ENCODE peak calls at places on chromosomes 5 and 9, in eight cellular contexts. One of them, this sample, is unnamed.

GRCh38 chr9:7536310-7536939 is 263.2 kb downstream of the DMAC1 start:
- DNase-seq in GM13977: peak; percentile 26
- DNase-seq in NCI-H2029 treated with DMSO at 0.1 percent for 48 hours: peak; percentile 2
- DNase-seq in fibroblast of mammary gland: peak; percentile 66
- DNase-seq in kidney tubule cell: peak; percentile 55
- DNase-seq in A172: peak; percentile 26
- DNase-seq in NCI-H1930: peak; percentile 41
- DNase-seq in CD8-positive, alpha-beta T cell: no peak
- DNase-seq in this sample: no peak

GRCh38 chr5:83077662-83078261 is 415 bp downstream of the XRCC4 start:
- DNase-seq in CD8-positive, alpha-beta T cell: peak; percentile 51
- DNase-seq in A172: no peak
- DNase-seq in GM13977: no peak
- DNase-seq in NCI-H2029 treated with DMSO at 0.1 percent for 48 hours: no peak
- DNase-seq in NCI-H1930: no peak
- DNase-seq in fibroblast of mammary gland: peak; percentile 43
- DNase-seq in kidney tubule cell: no peak
- DNase-seq in this sample: no peak

GRCh38 chr5:36875051-36875788 is 1.3 kb upstream of the NIPBL start:
- DNase-seq in NCI-H1930: peak; percentile 53
- DNase-seq in CD8-positive, alpha-beta T cell: peak; percentile 62
- DNase-seq in NCI-H2029 treated with DMSO at 0.1 percent for 48 hours: peak; percentile 20
- DNase-seq in A172: peak; percentile 41
- DNase-seq in kidney tubule cell: peak; percentile 62
- DNase-seq in fibroblast of mammary gland: peak; percentile 46
- DNase-seq in GM13977: peak; percentile 32
- DNase-seq in this sample: no peak

GRCh38 chr9:8858250-8859161 is 1058.9 kb upstream of the DMAC1 start:
- DNase-seq in NCI-H2029 treated with DMSO at 0.1 percent for 48 hours: no peak
- DNase-seq in A172: no peak
- DNase-seq in GM13977: no peak
- DNase-seq in CD8-positive, alpha-beta T cell: no peak
- DNase-seq in NCI-H1930: no peak
- DNase-seq in kidney tubule cell: no peak
- DNase-seq in fibroblast of mammary gland: no peak
- DNase-seq in this sample: no peak

GRCh38 chr5:10452768-10453331 is 11.2 kb downstream of the ROPN1L start:
- DNase-seq in kidney tubule cell: peak; percentile 90
- DNase-seq in fibroblast of mammary gland: peak; percentile 93
- DNase-seq in A172: peak; percentile 85
- DNase-seq in NCI-H1930: peak; percentile 59
- DNase-seq in NCI-H2029 treated with DMSO at 0.1 percent for 48 hours: peak; percentile 24
- DNase-seq in CD8-positive, alpha-beta T cell: no peak
- DNase-seq in GM13977: peak; percentile 83
- DNase-seq in this sample: peak; percentile 8

GRCh38 chr9:135523521-135524129 is 2.4 kb downstream of the LCN1 start:
- DNase-seq in fibroblast of mammary gland: no peak
- DNase-seq in A172: no peak
- DNase-seq in kidney tubule cell: no peak
- DNase-seq in NCI-H1930: no peak
- DNase-seq in NCI-H2029 treated with DMSO at 0.1 percent for 48 hours: no peak
- DNase-seq in CD8-positive, alpha-beta T cell: peak; percentile 38
- DNase-seq in GM13977: no peak
- DNase-seq in this sample: no peak

GRCh38 chr9:38006981-38007380 is 62.0 kb downstream of the SHB start:
- DNase-seq in NCI-H2029 treated with DMSO at 0.1 percent for 48 hours: no peak
- DNase-seq in CD8-positive, alpha-beta T cell: no peak
- DNase-seq in fibroblast of mammary gland: no peak
- DNase-seq in GM13977: no peak
- DNase-seq in A172: no peak
- DNase-seq in kidney tubule cell: peak; percentile 41
- DNase-seq in NCI-H1930: no peak
- DNase-seq in this sample: no peak

GRCh38 chr9:106450549-106450948 is 412.4 kb upstream of the ZNF462 start:
- DNase-seq in A172: no peak
- DNase-seq in CD8-positive, alpha-beta T cell: no peak
- DNase-seq in fibroblast of mammary gland: no peak
- DNase-seq in GM13977: no peak
- DNase-seq in kidney tubule cell: no peak
- DNase-seq in NCI-H2029 treated with DMSO at 0.1 percent for 48 hours: no peak
- DNase-seq in NCI-H1930: no peak
- DNase-seq in this sample: no peak